ENCODE peak calls at places on chromosomes 7 and 10, in four cellular contexts. L is Caco-2, H is fibroblast of mammary gland, E is neural progenitor cell. U is an unnamed sample.

GRCh38 chr10:35574924-35575352 is 30.2 kb upstream of the GJD4 start:
- DNase-seq in L (no peak), H (peak), E (no peak), U (no peak)

GRCh38 chr7:95331004-95331337 is 6.6 kb upstream of the PON1 start:
- DNase-seq in L (no peak), H (no peak), E (no peak), U (no peak)

GRCh38 chr7:15143936-15144335 is 241.4 kb upstream of the DGKB start:
- DNase-seq in L (no peak), H (no peak), E (no peak), U (no peak)

GRCh38 chr7:148242271-148242801 is 348.2 kb upstream of the C7orf33 start:
- DNase-seq in L (peak), H (peak), E (peak), U (no peak)

GRCh38 chr10:23448323-23448722 is 9.4 kb downstream of the OTUD1 start:
- DNase-seq in L (no peak), H (no peak), E (no peak), U (no peak)

GRCh38 chr7:157851501-157852067 is 514.8 kb downstream of the DNAJB6 start:
- DNase-seq in L (no peak), H (peak), E (peak), U (no peak)

GRCh38 chr10:132806126-132807061 is 20.4 kb upstream of the NKX6-2 start:
- DNase-seq in L (no peak), H (no peak), E (no peak), U (no peak)

GRCh38 chr7:155317114-155317434 is 19.4 kb downstream of the INSIG1 start:
- DNase-seq in L (no peak), H (no peak), E (no peak), U (peak)

GRCh38 chr7:106757846-106758245 is 96.9 kb upstream of the CCDC71L start:
- DNase-seq in L (no peak), H (peak), E (no peak), U (no peak)

GRCh38 chr7:21256310-21256877 is 171.5 kb upstream of the SP4 start:
- DNase-seq in L (no peak), H (peak), E (peak), U (no peak)
- TF ChIP-seq CTCF in L (peak), H (peak), E (peak), U (peak)

GRCh38 chr10:122216047-122216446 is 55.0 kb upstream of the BTBD16 start:
- DNase-seq in L (no peak), H (no peak), E (no peak), U (no peak)

GRCh38 chr10:122208616-122209430 is 62.3 kb upstream of the BTBD16 start:
- DNase-seq in L (no peak), H (no peak), E (no peak), U (no peak)

GRCh38 chr10:122210481-122211265 is 60.4 kb upstream of the BTBD16 start:
- DNase-seq in L (no peak), H (no peak), E (no peak), U (no peak)

GRCh38 chr10:122219340-122219739 is 51.8 kb upstream of the BTBD16 start:
- DNase-seq in L (no peak), H (no peak), E (no peak), U (no peak)

GRCh38 chr10:122213766-122214165 is 57.3 kb upstream of the BTBD16 start:
- DNase-seq in L (no peak), H (no peak), E (peak), U (no peak)
- TF ChIP-seq CTCF in L (no peak), H (no peak), E (peak), U (no peak)

DNA sequence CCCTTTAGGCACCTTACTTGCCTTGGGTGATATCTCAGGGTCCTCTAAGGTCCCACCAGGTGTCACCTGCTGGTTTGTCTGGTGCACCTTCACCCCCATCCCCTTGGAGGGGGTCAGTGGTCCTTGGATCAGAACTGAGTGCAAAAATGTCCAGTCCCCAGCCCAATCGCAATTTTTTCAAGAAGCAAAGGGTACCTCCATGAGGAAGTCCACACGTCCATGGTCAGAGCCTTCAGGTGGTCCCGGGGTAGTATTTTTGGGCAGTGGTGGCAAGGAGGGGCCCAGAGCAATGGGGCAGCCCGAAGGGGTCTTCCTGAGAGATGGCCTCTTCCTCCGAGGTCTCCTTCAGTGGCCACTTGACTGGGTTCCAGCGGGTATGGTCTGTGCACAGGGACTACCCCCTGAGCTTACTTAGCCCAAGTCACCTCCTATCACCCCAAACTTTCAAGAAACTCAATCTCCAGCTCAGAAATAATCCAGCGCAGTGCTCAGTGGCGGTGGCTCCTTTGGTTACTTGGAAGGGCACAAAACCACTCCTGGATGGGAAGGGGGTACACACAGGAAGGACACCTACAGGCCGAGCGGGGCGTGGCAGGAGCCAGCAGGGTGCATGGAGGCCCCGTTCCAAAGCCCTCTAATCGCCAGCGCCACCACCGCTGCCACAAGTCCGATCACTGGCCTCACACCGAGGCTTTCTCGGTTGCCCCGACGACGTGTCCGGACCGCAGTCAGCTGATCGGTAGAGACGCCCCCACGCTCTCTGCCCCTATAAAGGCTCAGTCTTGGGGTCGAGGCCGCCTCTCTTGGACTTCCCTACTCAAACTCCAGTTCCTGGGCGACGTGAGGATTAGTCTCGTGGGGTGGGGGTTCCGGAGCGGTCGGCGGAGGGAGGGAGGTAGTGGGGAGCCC is 4.5 kb downstream of the SAP25 start:
- DNase-seq in L (no peak), H (peak), E (peak), U (no peak)
- TF ChIP-seq CTCF in L (no peak), H (peak), E (peak), U (peak)

GRCh38 chr10:92486637-92487036 is 87.3 kb downstream of the IDE start:
- DNase-seq in L (no peak), H (no peak), E (no peak), U (no peak)
- TF ChIP-seq CTCF in L (no peak), H (no peak), E (no peak), U (no peak)

GRCh38 chr7:28800150-28800549 is 158.0 kb downstream of the TRIL start:
- DNase-seq in L (no peak), H (peak), E (no peak), U (no peak)
- TF ChIP-seq CTCF in L (no peak), H (no peak), E (no peak), U (no peak)

GRCh38 chr7:115052706-115053105 is 130.8 kb downstream of the MDFIC start:
- DNase-seq in L (no peak), H (no peak), E (no peak), U (no peak)
- TF ChIP-seq CTCF in L (no peak), H (no peak), E (peak), U (no peak)

GRCh38 chr10:49176310-49177268 is 11.6 kb downstream of the TMEM273 start:
- DNase-seq in L (no peak), H (no peak), E (no peak), U (no peak)
- TF ChIP-seq CTCF in L (no peak), H (no peak), E (no peak), U (no peak)

GRCh38 chr7:81761821-81762220 is 8.0 kb downstream of the HGF start:
- DNase-seq in L (no peak), H (no peak), E (peak), U (no peak)
- TF ChIP-seq CTCF in L (no peak), H (no peak), E (no peak), U (no peak)

DNA sequence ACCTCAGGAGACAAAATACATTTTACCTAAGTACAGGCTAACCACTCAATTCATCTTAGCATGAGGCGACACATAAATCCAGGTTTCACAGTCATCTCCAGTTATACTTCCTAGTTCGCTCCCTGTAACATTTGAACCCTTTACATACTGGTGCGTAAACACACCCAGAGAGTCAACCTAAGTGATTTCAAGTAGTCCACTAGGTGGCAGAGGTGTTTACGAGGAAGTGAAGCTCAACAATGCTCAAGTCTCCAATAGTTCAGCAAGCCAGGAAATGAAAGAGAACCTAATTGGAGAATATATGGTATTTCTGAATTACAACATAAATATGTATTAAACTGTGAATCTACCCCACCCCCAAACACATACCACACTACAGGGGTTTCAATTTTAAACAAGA is 76.3 kb upstream of the ABCB5 start:
- DNase-seq in L (no peak), H (peak), E (peak), U (no peak)
- TF ChIP-seq CTCF in L (peak), H (peak), E (peak), U (no peak)

U was measured in osteocyte.